ENCODE peak calls at places on chromosome 21, in nine cellular contexts. W is H54, N is adipocyte, F is left ventricle myocardium inferior, A is amygdala, L is nephron progenitor cell, T is EL, B is NCI-H748 treated with DMSO at 0.1 percent for 48 hours, R is non-pigmented ciliary epithelial cell. I is an unnamed sample.

GRCh38 chr21:38334866-38335265 is 78.1 kb downstream of the KCNJ15 start:
- DNase-seq in W (no peak), N (no peak), F (no peak), A (no peak), L (no peak), T (no peak), B (no peak), R (no peak), I (no peak)

GRCh38 chr21:41170442-41170841 is 2.5 kb downstream of the BACE2 start:
- DNase-seq in W (peak; percentile 69), N (peak; percentile 34), F (peak; percentile 29), A (no peak), L (peak; percentile 53), T (peak; percentile 39), B (no peak), R (no peak), I (peak; percentile 39)

GRCh38 chr21:45304945-45305344 is 17.2 kb upstream of the POFUT2 start:
- DNase-seq in W (no peak), N (no peak), F (peak; percentile 16), A (no peak), L (no peak), T (no peak), B (no peak), R (no peak), I (no peak)

GRCh38 chr21:27817061-27817460 is 850.2 kb upstream of the ADAMTS5 start:
- DNase-seq in W (no peak), N (peak; percentile 32), F (no peak), A (no peak), L (no peak), T (no peak), B (no peak), R (no peak), I (no peak)

GRCh38 chr21:45318146-45318555 is 30.5 kb upstream of the POFUT2 start:
- DNase-seq in W (no peak), N (no peak), F (no peak), A (no peak), L (no peak), T (no peak), B (no peak), R (no peak), I (no peak)

GRCh38 chr21:32457360-32457840 is 44.9 kb downstream of the EVA1C start:
- DNase-seq in W (no peak), N (no peak), F (peak; percentile 43), A (no peak), L (no peak), T (peak; percentile 33), B (no peak), R (no peak), I (no peak)

GRCh38 chr21:42544544-42544943 is 30.9 kb downstream of the SLC37A1 start:
- DNase-seq in W (no peak), N (no peak), F (no peak), A (no peak), L (no peak), T (no peak), B (no peak), R (no peak), I (no peak)

GRCh38 chr21:42160111-42160949 is 58.6 kb upstream of the ABCG1 start:
- DNase-seq in W (no peak), N (no peak), F (no peak), A (no peak), L (no peak), T (no peak), B (no peak), R (no peak), I (no peak)

GRCh38 chr21:33794586-33794985 is 121.0 kb downstream of the ATP5PO start:
- DNase-seq in W (no peak), N (no peak), F (no peak), A (no peak), L (no peak), T (no peak), B (no peak), R (no peak), I (no peak)

GRCh38 chr21:35559128-35559831 is 501.0 kb downstream of the SETD4 start:
- DNase-seq in W (peak; percentile 80), N (peak; percentile 76), F (no peak), A (no peak), L (no peak), T (peak; percentile 97), B (no peak), R (peak; percentile 96), I (no peak)

GRCh38 chr21:36260030-36260787 is 59.8 kb upstream of the MORC3 start:
- DNase-seq in W (peak; percentile 70), N (peak; percentile 92), F (no peak), A (no peak), L (no peak), T (peak; percentile 71), B (peak; percentile 27), R (no peak), I (no peak)

GRCh38 chr21:38511662-38512243 is 13.5 kb upstream of the ERG start:
- DNase-seq in W (no peak), N (no peak), F (no peak), A (no peak), L (no peak), T (no peak), B (no peak), R (no peak), I (no peak)

GRCh38 chr21:18244721-18245486 is at the start of gene CHODL:
- DNase-seq in W (no peak), N (no peak), F (peak; percentile 14), A (no peak), L (peak; percentile 57), T (no peak), B (no peak), R (no peak), I (peak; percentile 15)

GRCh38 chr21:34734696-34735095 is 65.9 kb downstream of the CLIC6 start:
- DNase-seq in W (no peak), N (peak; percentile 15), F (no peak), A (no peak), L (no peak), T (no peak), B (no peak), R (no peak), I (no peak)

GRCh38 chr21:20040768-20041167 is 957.4 kb upstream of the NCAM2 start:
- DNase-seq in W (no peak), N (no peak), F (no peak), A (no peak), L (no peak), T (no peak), B (no peak), R (no peak), I (no peak)

GRCh38 chr21:26776320-26777021 is 68.7 kb downstream of the ADAMTS1 start:
- DNase-seq in W (no peak), N (peak; percentile 85), F (no peak), A (no peak), L (no peak), T (peak; percentile 85), B (no peak), R (peak; percentile 66), I (no peak)

GRCh38 chr21:42063578-42064521 is 7.3 kb upstream of the UMODL1 start:
- DNase-seq in W (no peak), N (no peak), F (no peak), A (no peak), L (no peak), T (no peak), B (no peak), R (no peak), I (no peak)

GRCh38 chr21:21019681-21020080 is 21.5 kb downstream of the NCAM2 start:
- DNase-seq in W (no peak), N (no peak), F (no peak), A (no peak), L (no peak), T (peak; percentile 9), B (no peak), R (no peak), I (no peak)

GRCh38 chr21:35336534-35336933 is 287.4 kb upstream of the RUNX1 start:
- DNase-seq in W (no peak), N (peak; percentile 21), F (no peak), A (no peak), L (no peak), T (no peak), B (no peak), R (no peak), I (no peak)

GRCh38 chr21:39952265-39952664 is 85.0 kb downstream of the PCP4 start:
- DNase-seq in W (no peak), N (no peak), F (no peak), A (no peak), L (no peak), T (no peak), B (no peak), R (no peak), I (no peak)

GRCh38 chr21:44899768-44900558 is 20.7 kb downstream of the ITGB2 start:
- DNase-seq in W (no peak), N (no peak), F (peak; percentile 13), A (no peak), L (no peak), T (no peak), B (no peak), R (no peak), I (no peak)

GRCh38 chr21:45612096-45613019 is 31.2 kb upstream of the PCBP3 start:
- DNase-seq in W (peak; percentile 86), N (peak; percentile 19), F (no peak), A (no peak), L (no peak), T (peak; percentile 67), B (no peak), R (no peak), I (no peak)

GRCh38 chr21:43866659-43867331 is 1.8 kb downstream of the AGPAT3 start:
- DNase-seq in W (no peak), N (no peak), F (no peak), A (no peak), L (no peak), T (peak; percentile 11), B (no peak), R (no peak), I (no peak)

GRCh38 chr21:34126269-34126668 is 52.9 kb downstream of the MRPS6 start:
- DNase-seq in W (no peak), N (no peak), F (no peak), A (peak; percentile 15), L (no peak), T (peak; percentile 18), B (no peak), R (no peak), I (no peak)

GRCh38 chr21:27703806-27704205 is 736.9 kb upstream of the ADAMTS5 start:
- DNase-seq in W (no peak), N (peak; percentile 55), F (no peak), A (no peak), L (no peak), T (no peak), B (no peak), R (no peak), I (no peak)

GRCh38 chr21:24014381-24014780 is 1592.9 kb downstream of the MRPL39 start:
- DNase-seq in W (no peak), N (no peak), F (no peak), A (no peak), L (no peak), T (no peak), B (no peak), R (no peak), I (no peak)

GRCh38 chr21:42031816-42032215 is 21.7 kb upstream of the ZBTB21 start:
- DNase-seq in W (no peak), N (no peak), F (no peak), A (no peak), L (no peak), T (no peak), B (no peak), R (no peak), I (no peak)

GRCh38 chr21:21737186-21737585 is 739.0 kb downstream of the NCAM2 start:
- DNase-seq in W (no peak), N (no peak), F (no peak), A (no peak), L (no peak), T (no peak), B (no peak), R (no peak), I (no peak)

GRCh38 chr21:17738171-17738953 is 80.8 kb downstream of the C21orf91 start:
- DNase-seq in W (no peak), N (no peak), F (no peak), A (no peak), L (no peak), T (no peak), B (no peak), R (no peak), I (no peak)

GRCh38 chr21:44989538-44989888 is 49.7 kb downstream of the SLX9 start:
- DNase-seq in W (no peak), N (no peak), F (no peak), A (no peak), L (no peak), T (peak; percentile 14), B (no peak), R (no peak), I (no peak)

GRCh38 chr21:19353271-19353670 is 949.7 kb upstream of the TMPRSS15 start:
- DNase-seq in W (no peak), N (no peak), F (no peak), A (no peak), L (no peak), T (no peak), B (no peak), R (no peak), I (no peak)